ENCODE peak calls at places on chromosomes 4 and X, in eight cellular contexts. One of them, this sample, is unnamed.

GRCh38 chr4:98338761-98339438 is 77.7 kb downstream of the RAP1GDS1 start:
- DNase-seq in HCT116: no peak
- DNase-seq in hepatocyte: no peak
- DNase-seq in SK-N-SH: no peak
- DNase-seq in GM23338: peak; percentile 46
- DNase-seq in neural progenitor cell: no peak
- DNase-seq in GM23248: no peak
- DNase-seq in OCI-LY7: no peak
- DNase-seq in this sample: no peak

GRCh38 chrX:136209016-136209738 is 42.0 kb downstream of the MAP7D3 start:
- DNase-seq in hepatocyte: peak; percentile 34
- DNase-seq in OCI-LY7: no peak
- DNase-seq in neural progenitor cell: peak; percentile 44
- DNase-seq in GM23338: peak; percentile 57
- DNase-seq in SK-N-SH: peak; percentile 62
- DNase-seq in HCT116: no peak
- DNase-seq in GM23248: peak; percentile 72
- DNase-seq in this sample: peak; percentile 50

GRCh38 chr4:157978680-157979361 is 194.0 kb downstream of the GASK1B start:
- DNase-seq in SK-N-SH: peak; percentile 56
- DNase-seq in OCI-LY7: peak; percentile 49
- DNase-seq in GM23338: peak; percentile 90
- DNase-seq in GM23248: peak; percentile 66
- DNase-seq in neural progenitor cell: peak; percentile 83
- DNase-seq in HCT116: peak; percentile 66
- DNase-seq in hepatocyte: peak; percentile 80
- DNase-seq in this sample: peak; percentile 60

GRCh38 chrX:45295587-45295986 is 94.9 kb upstream of the DIPK2B start:
- DNase-seq in OCI-LY7: no peak
- DNase-seq in neural progenitor cell: no peak
- DNase-seq in SK-N-SH: no peak
- DNase-seq in GM23338: no peak
- DNase-seq in GM23248: peak; percentile 7
- DNase-seq in HCT116: peak; percentile 3
- DNase-seq in hepatocyte: peak; percentile 42
- DNase-seq in this sample: peak; percentile 64

GRCh38 chr4:98728433-98728832 is 70.0 kb upstream of the TSPAN5 start:
- DNase-seq in GM23338: no peak
- DNase-seq in neural progenitor cell: no peak
- DNase-seq in hepatocyte: peak; percentile 24
- DNase-seq in HCT116: no peak
- DNase-seq in GM23248: peak; percentile 45
- DNase-seq in OCI-LY7: no peak
- DNase-seq in SK-N-SH: peak; percentile 37
- DNase-seq in this sample: peak; percentile 85

GRCh38 chrX:54423161-54423888 is 16.9 kb upstream of the TSR2 start:
- DNase-seq in hepatocyte: no peak
- DNase-seq in OCI-LY7: no peak
- DNase-seq in GM23248: no peak
- DNase-seq in SK-N-SH: no peak
- DNase-seq in HCT116: no peak
- DNase-seq in GM23338: peak; percentile 76
- DNase-seq in neural progenitor cell: peak; percentile 63
- DNase-seq in this sample: no peak

GRCh38 chrX:110409925-110410324 is 51.3 kb downstream of the RTL9 start:
- DNase-seq in OCI-LY7: no peak
- DNase-seq in hepatocyte: no peak
- DNase-seq in neural progenitor cell: no peak
- DNase-seq in HCT116: no peak
- DNase-seq in GM23248: peak; percentile 83
- DNase-seq in GM23338: no peak
- DNase-seq in SK-N-SH: no peak
- DNase-seq in this sample: peak; percentile 80

GRCh38 chr4:112418092-112418491 is 97.9 kb downstream of the NEUROG2 start:
- DNase-seq in GM23248: no peak
- DNase-seq in SK-N-SH: no peak
- DNase-seq in neural progenitor cell: peak; percentile 60
- DNase-seq in OCI-LY7: no peak
- DNase-seq in hepatocyte: no peak
- DNase-seq in GM23338: peak; percentile 78
- DNase-seq in HCT116: no peak
- DNase-seq in this sample: no peak

GRCh38 chr4:126954537-126955291 is 678.0 kb upstream of the INTU start:
- DNase-seq in SK-N-SH: no peak
- DNase-seq in GM23248: peak; percentile 25
- DNase-seq in HCT116: no peak
- DNase-seq in GM23338: no peak
- DNase-seq in OCI-LY7: no peak
- DNase-seq in neural progenitor cell: peak; percentile 54
- DNase-seq in hepatocyte: no peak
- DNase-seq in this sample: no peak

GRCh38 chrX:45851434-45851991 is 650.8 kb upstream of the DIPK2B start:
- DNase-seq in neural progenitor cell: peak; percentile 76
- DNase-seq in SK-N-SH: peak; percentile 15
- DNase-seq in GM23248: peak; percentile 48
- DNase-seq in hepatocyte: peak; percentile 61
- DNase-seq in GM23338: peak; percentile 83
- DNase-seq in OCI-LY7: no peak
- DNase-seq in HCT116: peak; percentile 49
- DNase-seq in this sample: peak; percentile 74

GRCh38 chr4:85474818-85475630 is at the start of gene ARHGAP24:
- DNase-seq in GM23338: peak; percentile 95
- DNase-seq in neural progenitor cell: peak; percentile 94
- DNase-seq in SK-N-SH: peak; percentile 68
- DNase-seq in hepatocyte: peak; percentile 93
- DNase-seq in HCT116: peak; percentile 70
- DNase-seq in GM23248: peak; percentile 96
- DNase-seq in OCI-LY7: peak; percentile 32
- DNase-seq in this sample: peak; percentile 88

GRCh38 chr4:89939464-89939863 is 44.8 kb downstream of the MMRN1 start:
- DNase-seq in GM23338: no peak
- DNase-seq in GM23248: no peak
- DNase-seq in neural progenitor cell: no peak
- DNase-seq in SK-N-SH: no peak
- DNase-seq in hepatocyte: no peak
- DNase-seq in OCI-LY7: no peak
- DNase-seq in HCT116: no peak
- DNase-seq in this sample: no peak

GRCh38 chr4:180380733-180381132 is 1862.5 kb upstream of the TENM3 start:
- DNase-seq in SK-N-SH: no peak
- DNase-seq in OCI-LY7: no peak
- DNase-seq in hepatocyte: no peak
- DNase-seq in HCT116: peak; percentile 79
- DNase-seq in GM23248: peak; percentile 18
- DNase-seq in GM23338: no peak
- DNase-seq in neural progenitor cell: no peak
- DNase-seq in this sample: peak; percentile 80

GRCh38 chrX:106286053-106286650 is 118.0 kb downstream of the PWWP3B start:
- DNase-seq in SK-N-SH: no peak
- DNase-seq in HCT116: peak; percentile 22
- DNase-seq in neural progenitor cell: no peak
- DNase-seq in OCI-LY7: no peak
- DNase-seq in hepatocyte: peak; percentile 28
- DNase-seq in GM23248: no peak
- DNase-seq in GM23338: no peak
- DNase-seq in this sample: peak; percentile 47

GRCh38 chr4:181944527-181944926 is 298.7 kb upstream of the TENM3 start:
- DNase-seq in GM23338: no peak
- DNase-seq in SK-N-SH: no peak
- DNase-seq in GM23248: no peak
- DNase-seq in OCI-LY7: no peak
- DNase-seq in neural progenitor cell: no peak
- DNase-seq in hepatocyte: no peak
- DNase-seq in HCT116: no peak
- DNase-seq in this sample: no peak

GRCh38 chrX:119982145-119982544 is 38.6 kb upstream of the NKAP start:
- DNase-seq in HCT116: no peak
- DNase-seq in hepatocyte: no peak
- DNase-seq in neural progenitor cell: no peak
- DNase-seq in OCI-LY7: no peak
- DNase-seq in SK-N-SH: no peak
- DNase-seq in GM23338: no peak
- DNase-seq in GM23248: no peak
- DNase-seq in this sample: no peak

GRCh38 chr4:168817418-168817817 is 192.6 kb downstream of the CBR4 start:
- DNase-seq in hepatocyte: no peak
- DNase-seq in OCI-LY7: no peak
- DNase-seq in GM23338: no peak
- DNase-seq in neural progenitor cell: no peak
- DNase-seq in HCT116: no peak
- DNase-seq in GM23248: no peak
- DNase-seq in SK-N-SH: no peak
- DNase-seq in this sample: no peak

GRCh38 chrX:140432328-140433025 is 72.4 kb downstream of the SOX3 start:
- DNase-seq in HCT116: no peak
- DNase-seq in SK-N-SH: no peak
- DNase-seq in GM23248: peak; percentile 1
- DNase-seq in GM23338: no peak
- DNase-seq in OCI-LY7: no peak
- DNase-seq in hepatocyte: peak; percentile 15
- DNase-seq in neural progenitor cell: no peak
- DNase-seq in this sample: no peak

GRCh38 chr4:82593416-82593815 is 31.6 kb upstream of the TMEM150C start:
- DNase-seq in hepatocyte: no peak
- DNase-seq in GM23338: no peak
- DNase-seq in OCI-LY7: no peak
- DNase-seq in neural progenitor cell: no peak
- DNase-seq in HCT116: no peak
- DNase-seq in SK-N-SH: no peak
- DNase-seq in GM23248: no peak
- DNase-seq in this sample: no peak

GRCh38 chr4:182179751-182180150 is 63.5 kb upstream of the TENM3 start:
- DNase-seq in neural progenitor cell: no peak
- DNase-seq in hepatocyte: no peak
- DNase-seq in GM23248: no peak
- DNase-seq in OCI-LY7: no peak
- DNase-seq in HCT116: no peak
- DNase-seq in GM23338: no peak
- DNase-seq in SK-N-SH: no peak
- DNase-seq in this sample: no peak

GRCh38 chr4:148444296-148445070 is 2.3 kb upstream of the NR3C2 start:
- DNase-seq in neural progenitor cell: peak; percentile 70
- DNase-seq in hepatocyte: peak; percentile 48
- DNase-seq in GM23338: peak; percentile 71
- DNase-seq in SK-N-SH: peak; percentile 74
- DNase-seq in HCT116: no peak
- DNase-seq in GM23248: peak; percentile 34
- DNase-seq in OCI-LY7: peak; percentile 14
- DNase-seq in this sample: peak; percentile 22

DNA sequence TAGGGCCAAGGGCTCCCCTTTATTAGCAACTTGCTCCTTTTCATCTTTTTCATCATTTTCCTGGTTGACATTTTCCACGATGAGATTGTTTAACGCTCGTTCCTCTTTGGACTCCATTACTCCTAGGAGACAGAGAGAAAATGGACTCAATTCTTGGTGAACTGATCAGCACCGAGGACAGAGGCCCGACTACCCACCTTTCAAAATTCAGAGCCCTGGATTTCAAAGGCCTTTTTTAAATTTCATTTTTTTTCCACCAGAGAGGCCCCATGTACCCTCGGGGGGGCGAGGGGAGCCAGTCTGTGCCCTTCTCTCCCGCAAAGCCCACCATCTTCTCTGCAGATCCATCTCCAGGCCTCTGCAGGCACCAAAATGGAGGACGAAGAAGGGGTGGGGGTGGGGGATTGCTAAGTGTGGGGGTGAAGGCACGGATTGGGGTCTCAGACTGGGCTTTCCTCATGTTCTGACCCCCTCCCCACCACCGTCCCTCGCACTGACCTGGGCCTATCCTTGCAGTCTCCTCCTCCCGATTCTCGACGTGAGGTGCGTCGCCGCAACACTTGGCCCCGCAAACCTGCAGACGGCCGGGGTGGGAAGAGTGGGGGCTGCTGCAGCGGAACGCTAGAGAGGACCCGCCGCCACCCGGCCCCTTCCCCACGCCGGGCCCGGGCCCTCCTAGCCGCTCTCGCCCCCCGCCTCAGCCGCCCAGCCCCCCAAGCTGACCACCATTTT is 764 bp downstream of the BEX2 start:
- DNase-seq in SK-N-SH: peak; percentile 56
- DNase-seq in hepatocyte: peak; percentile 3
- DNase-seq in GM23338: peak; percentile 33
- DNase-seq in OCI-LY7: no peak
- DNase-seq in HCT116: no peak
- DNase-seq in neural progenitor cell: peak; percentile 28
- DNase-seq in GM23248: no peak
- DNase-seq in this sample: no peak
- H3K4me3 ChIP-seq in SK-N-SH: peak overlapping the region; percentile 62
- H3K4me3 ChIP-seq in hepatocyte: peak overlapping the region; percentile 58
- H3K4me3 ChIP-seq in GM23338: peak overlapping the region; percentile 73
- H3K4me3 ChIP-seq in OCI-LY7: peak overlapping the region; percentile 70
- H3K4me3 ChIP-seq in HCT116: peak overlapping the region; percentile 71
- H3K4me3 ChIP-seq in neural progenitor cell: peak overlapping the region; percentile 79
- H3K4me3 ChIP-seq in GM23248: peak overlapping the region; percentile 52
- H3K4me3 ChIP-seq in this sample: peak overlapping the region; percentile 68

GRCh38 chr4:38109896-38110295 is 149.7 kb downstream of the PTTG2 start:
- DNase-seq in GM23338: no peak
- DNase-seq in GM23248: no peak
- DNase-seq in HCT116: no peak
- DNase-seq in neural progenitor cell: peak; percentile 84
- DNase-seq in hepatocyte: peak; percentile 53
- DNase-seq in SK-N-SH: no peak
- DNase-seq in OCI-LY7: no peak
- DNase-seq in this sample: no peak
- TF ChIP-seq EZH2phosphoT487 in GM23338: no peak
- TF ChIP-seq EZH2phosphoT487 in GM23248: no peak
- TF ChIP-seq EZH2phosphoT487 in HCT116: no peak
- TF ChIP-seq EZH2phosphoT487 in neural progenitor cell: peak; percentile 64
- TF ChIP-seq EZH2phosphoT487 in hepatocyte: no peak
- TF ChIP-seq EZH2phosphoT487 in SK-N-SH: no peak
- TF ChIP-seq EZH2phosphoT487 in OCI-LY7: no peak
- TF ChIP-seq EZH2phosphoT487 in this sample: no peak

GRCh38 chr4:144809056-144809640 is 163.2 kb downstream of the HHIP start:
- DNase-seq in SK-N-SH: no peak
- DNase-seq in neural progenitor cell: peak; percentile 38
- DNase-seq in hepatocyte: no peak
- DNase-seq in HCT116: no peak
- DNase-seq in GM23338: peak; percentile 46
- DNase-seq in OCI-LY7: no peak
- DNase-seq in GM23248: no peak
- DNase-seq in this sample: no peak
- H3K4me3 ChIP-seq in SK-N-SH: peak overlapping the region; percentile 6
- H3K4me3 ChIP-seq in neural progenitor cell: peak overlapping the region; percentile 41
- H3K4me3 ChIP-seq in hepatocyte: no peak overlapping the region
- H3K4me3 ChIP-seq in HCT116: no peak overlapping the region
- H3K4me3 ChIP-seq in GM23338: peak overlapping the region; percentile 51
- H3K4me3 ChIP-seq in OCI-LY7: no peak overlapping the region
- H3K4me3 ChIP-seq in GM23248: no peak overlapping the region
- H3K4me3 ChIP-seq in this sample: no peak overlapping the region

DNA sequence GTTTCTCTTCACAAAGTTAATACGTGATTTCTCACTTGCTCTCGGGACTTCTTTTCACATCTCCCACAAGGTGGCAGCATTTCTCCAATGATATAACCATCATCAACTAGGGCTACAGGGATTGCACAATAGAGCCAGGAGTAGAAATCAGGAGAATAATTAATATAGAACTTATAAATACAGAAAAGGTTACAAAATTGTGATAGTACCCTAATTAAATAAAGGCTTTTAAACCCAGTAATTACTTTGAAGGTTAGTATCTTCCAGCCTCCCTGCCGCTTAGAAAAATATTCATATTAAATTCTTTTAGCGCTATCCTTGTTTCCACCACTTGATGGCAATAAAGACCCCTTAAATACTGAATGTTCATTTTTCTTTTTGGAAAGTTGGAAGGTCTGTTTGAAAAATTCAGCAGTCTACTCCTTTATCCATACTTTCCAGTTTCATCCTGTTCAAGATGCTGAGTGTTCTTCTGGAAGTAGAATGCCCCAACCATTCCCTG is 65.8 kb downstream of the RASGEF1B start:
- DNase-seq in GM23248: peak; percentile 89
- DNase-seq in GM23338: peak; percentile 88
- DNase-seq in SK-N-SH: peak; percentile 47
- DNase-seq in hepatocyte: peak; percentile 89
- DNase-seq in HCT116: peak; percentile 68
- DNase-seq in neural progenitor cell: peak; percentile 89
- DNase-seq in OCI-LY7: peak; percentile 85
- DNase-seq in this sample: peak; percentile 69
- TF ChIP-seq EZH2phosphoT487 in GM23248: no peak
- TF ChIP-seq EZH2phosphoT487 in GM23338: no peak
- TF ChIP-seq EZH2phosphoT487 in SK-N-SH: no peak
- TF ChIP-seq EZH2phosphoT487 in hepatocyte: no peak
- TF ChIP-seq EZH2phosphoT487 in HCT116: no peak
- TF ChIP-seq EZH2phosphoT487 in neural progenitor cell: no peak
- TF ChIP-seq EZH2phosphoT487 in OCI-LY7: no peak
- TF ChIP-seq EZH2phosphoT487 in this sample: no peak